ENCODE peak calls at places on chromosomes 2 and 18, in nine cellular contexts. One of them, this sample, is unnamed.

GRCh38 chr18:79523738-79524180 is 128.0 kb downstream of the NFATC1 start:
- DNase-seq in A549: no peak
- DNase-seq in cardiac muscle cell: no peak
- DNase-seq in transverse colon: peak; percentile 55
- DNase-seq in ovary: no peak
- DNase-seq in HFF-Myc: no peak
- DNase-seq in cardiac fibroblast: no peak
- DNase-seq in Panc1: no peak
- DNase-seq in H9: no peak
- DNase-seq in this sample: no peak

GRCh38 chr18:62522510-62523254 is at the start of gene ZCCHC2:
- DNase-seq in A549: peak; percentile 96
- DNase-seq in cardiac muscle cell: peak; percentile 99
- DNase-seq in transverse colon: peak; percentile 99
- DNase-seq in ovary: peak; percentile 99
- DNase-seq in HFF-Myc: peak; percentile 75
- DNase-seq in cardiac fibroblast: peak; percentile 99
- DNase-seq in Panc1: peak; percentile 85
- DNase-seq in H9: peak; percentile 96
- DNase-seq in this sample: peak; percentile 93

GRCh38 chr18:26642461-26643348 is 94.4 kb upstream of the KCTD1 start:
- DNase-seq in A549: no peak
- DNase-seq in cardiac muscle cell: no peak
- DNase-seq in transverse colon: no peak
- DNase-seq in ovary: no peak
- DNase-seq in HFF-Myc: no peak
- DNase-seq in cardiac fibroblast: no peak
- DNase-seq in Panc1: no peak
- DNase-seq in H9: no peak
- DNase-seq in this sample: no peak

GRCh38 chr2:227402959-227403358 is 15.2 kb upstream of the SCYGR1 start:
- DNase-seq in A549: peak; percentile 78
- DNase-seq in cardiac muscle cell: no peak
- DNase-seq in transverse colon: no peak
- DNase-seq in ovary: no peak
- DNase-seq in HFF-Myc: no peak
- DNase-seq in cardiac fibroblast: no peak
- DNase-seq in Panc1: no peak
- DNase-seq in H9: no peak
- DNase-seq in this sample: no peak

GRCh38 chr18:76709659-76710645 is 112.4 kb upstream of the ZNF236 start:
- DNase-seq in A549: peak; percentile 58
- DNase-seq in cardiac muscle cell: peak; percentile 82
- DNase-seq in transverse colon: peak; percentile 61
- DNase-seq in ovary: peak; percentile 82
- DNase-seq in HFF-Myc: peak; percentile 44
- DNase-seq in cardiac fibroblast: peak; percentile 80
- DNase-seq in Panc1: peak; percentile 38
- DNase-seq in H9: peak; percentile 72
- DNase-seq in this sample: peak; percentile 34

GRCh38 chr2:38037325-38037724 is 38.6 kb downstream of the CYP1B1 start:
- DNase-seq in A549: no peak
- DNase-seq in cardiac muscle cell: peak; percentile 46
- DNase-seq in transverse colon: no peak
- DNase-seq in ovary: no peak
- DNase-seq in HFF-Myc: no peak
- DNase-seq in cardiac fibroblast: peak; percentile 33
- DNase-seq in Panc1: no peak
- DNase-seq in H9: no peak
- DNase-seq in this sample: no peak

GRCh38 chr2:226691265-226691664 is 108.4 kb downstream of the IRS1 start:
- DNase-seq in A549: no peak
- DNase-seq in cardiac muscle cell: no peak
- DNase-seq in transverse colon: no peak
- DNase-seq in ovary: no peak
- DNase-seq in HFF-Myc: no peak
- DNase-seq in cardiac fibroblast: no peak
- DNase-seq in Panc1: no peak
- DNase-seq in H9: peak; percentile 27
- DNase-seq in this sample: no peak

GRCh38 chr18:44679912-44680270 is 797 bp upstream of the SETBP1 start:
- DNase-seq in A549: peak; percentile 54
- DNase-seq in cardiac muscle cell: peak; percentile 66
- DNase-seq in transverse colon: peak; percentile 62
- DNase-seq in ovary: peak; percentile 76
- DNase-seq in HFF-Myc: no peak
- DNase-seq in cardiac fibroblast: peak; percentile 60
- DNase-seq in Panc1: no peak
- DNase-seq in H9: peak; percentile 42
- DNase-seq in this sample: no peak

GRCh38 chr2:128306081-128306930 is 12.4 kb downstream of the HS6ST1 start:
- DNase-seq in A549: peak; percentile 86
- DNase-seq in cardiac muscle cell: peak; percentile 92
- DNase-seq in transverse colon: peak; percentile 81
- DNase-seq in ovary: peak; percentile 89
- DNase-seq in HFF-Myc: peak; percentile 56
- DNase-seq in cardiac fibroblast: peak; percentile 88
- DNase-seq in Panc1: no peak
- DNase-seq in H9: no peak
- DNase-seq in this sample: peak; percentile 95

GRCh38 chr2:74045454-74045853 is 60.7 kb downstream of the TET3 start:
- DNase-seq in A549: no peak
- DNase-seq in cardiac muscle cell: peak; percentile 32
- DNase-seq in transverse colon: no peak
- DNase-seq in ovary: no peak
- DNase-seq in HFF-Myc: no peak
- DNase-seq in cardiac fibroblast: peak; percentile 48
- DNase-seq in Panc1: no peak
- DNase-seq in H9: no peak
- DNase-seq in this sample: no peak

GRCh38 chr2:12717988-12718661 is 1.4 kb downstream of the TRIB2 start:
- DNase-seq in A549: no peak
- DNase-seq in cardiac muscle cell: peak; percentile 49
- DNase-seq in transverse colon: no peak
- DNase-seq in ovary: peak; percentile 58
- DNase-seq in HFF-Myc: no peak
- DNase-seq in cardiac fibroblast: peak; percentile 37
- DNase-seq in Panc1: no peak
- DNase-seq in H9: no peak
- DNase-seq in this sample: no peak

GRCh38 chr2:191225690-191226089 is 19.5 kb upstream of the MYO1B start:
- DNase-seq in A549: no peak
- DNase-seq in cardiac muscle cell: no peak
- DNase-seq in transverse colon: no peak
- DNase-seq in ovary: no peak
- DNase-seq in HFF-Myc: no peak
- DNase-seq in cardiac fibroblast: no peak
- DNase-seq in Panc1: no peak
- DNase-seq in H9: no peak
- DNase-seq in this sample: no peak

GRCh38 chr2:113233593-113234550 is 44.8 kb downstream of the PAX8 start:
- DNase-seq in A549: peak; percentile 52
- DNase-seq in cardiac muscle cell: no peak
- DNase-seq in transverse colon: no peak
- DNase-seq in ovary: no peak
- DNase-seq in HFF-Myc: no peak
- DNase-seq in cardiac fibroblast: no peak
- DNase-seq in Panc1: no peak
- DNase-seq in H9: no peak
- DNase-seq in this sample: no peak
- TF ChIP-seq CTCF in A549: no peak
- TF ChIP-seq CTCF in cardiac muscle cell: peak; percentile 18
- TF ChIP-seq CTCF in transverse colon: no peak
- TF ChIP-seq CTCF in ovary: no peak
- TF ChIP-seq CTCF in HFF-Myc: peak; percentile 28
- TF ChIP-seq CTCF in cardiac fibroblast: peak; percentile 33
- TF ChIP-seq CTCF in Panc1: no peak
- TF ChIP-seq CTCF in H9: no peak
- TF ChIP-seq CTCF in this sample: peak; percentile 17

DNA sequence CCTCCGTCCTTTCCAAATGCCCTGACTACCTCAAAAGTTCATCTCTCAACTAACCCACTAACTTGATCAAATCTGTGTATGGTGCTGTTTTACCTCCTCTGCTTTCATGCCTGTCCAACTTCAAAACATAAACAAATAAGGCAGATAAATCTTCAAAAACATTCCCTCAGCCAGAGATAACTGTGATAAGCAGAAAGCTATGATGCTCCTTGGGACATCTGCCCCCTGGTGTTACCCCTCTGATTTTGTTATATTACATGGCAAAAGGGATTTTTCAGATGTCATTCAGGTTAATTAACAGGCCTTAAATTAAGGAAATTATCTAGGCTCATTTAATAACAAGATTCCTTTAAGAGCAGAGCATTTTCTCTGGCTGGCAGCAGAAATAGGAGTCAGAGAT is 810.8 kb upstream of the CHAC2 start:
- DNase-seq in A549: no peak
- DNase-seq in cardiac muscle cell: no peak
- DNase-seq in transverse colon: no peak
- DNase-seq in ovary: no peak
- DNase-seq in HFF-Myc: no peak
- DNase-seq in cardiac fibroblast: no peak
- DNase-seq in Panc1: no peak
- DNase-seq in H9: no peak
- DNase-seq in this sample: no peak
- TF ChIP-seq CTCF in A549: no peak
- TF ChIP-seq CTCF in cardiac muscle cell: no peak
- TF ChIP-seq CTCF in transverse colon: no peak
- TF ChIP-seq CTCF in ovary: no peak
- TF ChIP-seq CTCF in HFF-Myc: no peak
- TF ChIP-seq CTCF in cardiac fibroblast: no peak
- TF ChIP-seq CTCF in Panc1: no peak
- TF ChIP-seq CTCF in H9: peak; percentile 55
- TF ChIP-seq CTCF in this sample: no peak

GRCh38 chr2:96795076-96795475 is 21.0 kb upstream of the CNNM3 start:
- DNase-seq in A549: no peak
- DNase-seq in cardiac muscle cell: no peak
- DNase-seq in transverse colon: no peak
- DNase-seq in ovary: no peak
- DNase-seq in HFF-Myc: no peak
- DNase-seq in cardiac fibroblast: no peak
- DNase-seq in Panc1: no peak
- DNase-seq in H9: no peak
- DNase-seq in this sample: no peak

GRCh38 chr2:96789245-96789617 is 26.8 kb upstream of the CNNM3 start:
- DNase-seq in A549: no peak
- DNase-seq in cardiac muscle cell: no peak
- DNase-seq in transverse colon: no peak
- DNase-seq in ovary: no peak
- DNase-seq in HFF-Myc: no peak
- DNase-seq in cardiac fibroblast: no peak
- DNase-seq in Panc1: no peak
- DNase-seq in H9: no peak
- DNase-seq in this sample: no peak

GRCh38 chr2:96788393-96789244 is 27.4 kb upstream of the CNNM3 start:
- DNase-seq in A549: peak; percentile 42
- DNase-seq in cardiac muscle cell: peak; percentile 27
- DNase-seq in transverse colon: peak; percentile 87
- DNase-seq in ovary: no peak
- DNase-seq in HFF-Myc: no peak
- DNase-seq in cardiac fibroblast: peak; percentile 32
- DNase-seq in Panc1: no peak
- DNase-seq in H9: no peak
- DNase-seq in this sample: no peak

GRCh38 chr2:96797066-96797625 is 18.9 kb upstream of the CNNM3 start:
- DNase-seq in A549: no peak
- DNase-seq in cardiac muscle cell: no peak
- DNase-seq in transverse colon: no peak
- DNase-seq in ovary: no peak
- DNase-seq in HFF-Myc: no peak
- DNase-seq in cardiac fibroblast: no peak
- DNase-seq in Panc1: no peak
- DNase-seq in H9: no peak
- DNase-seq in this sample: no peak

DNA sequence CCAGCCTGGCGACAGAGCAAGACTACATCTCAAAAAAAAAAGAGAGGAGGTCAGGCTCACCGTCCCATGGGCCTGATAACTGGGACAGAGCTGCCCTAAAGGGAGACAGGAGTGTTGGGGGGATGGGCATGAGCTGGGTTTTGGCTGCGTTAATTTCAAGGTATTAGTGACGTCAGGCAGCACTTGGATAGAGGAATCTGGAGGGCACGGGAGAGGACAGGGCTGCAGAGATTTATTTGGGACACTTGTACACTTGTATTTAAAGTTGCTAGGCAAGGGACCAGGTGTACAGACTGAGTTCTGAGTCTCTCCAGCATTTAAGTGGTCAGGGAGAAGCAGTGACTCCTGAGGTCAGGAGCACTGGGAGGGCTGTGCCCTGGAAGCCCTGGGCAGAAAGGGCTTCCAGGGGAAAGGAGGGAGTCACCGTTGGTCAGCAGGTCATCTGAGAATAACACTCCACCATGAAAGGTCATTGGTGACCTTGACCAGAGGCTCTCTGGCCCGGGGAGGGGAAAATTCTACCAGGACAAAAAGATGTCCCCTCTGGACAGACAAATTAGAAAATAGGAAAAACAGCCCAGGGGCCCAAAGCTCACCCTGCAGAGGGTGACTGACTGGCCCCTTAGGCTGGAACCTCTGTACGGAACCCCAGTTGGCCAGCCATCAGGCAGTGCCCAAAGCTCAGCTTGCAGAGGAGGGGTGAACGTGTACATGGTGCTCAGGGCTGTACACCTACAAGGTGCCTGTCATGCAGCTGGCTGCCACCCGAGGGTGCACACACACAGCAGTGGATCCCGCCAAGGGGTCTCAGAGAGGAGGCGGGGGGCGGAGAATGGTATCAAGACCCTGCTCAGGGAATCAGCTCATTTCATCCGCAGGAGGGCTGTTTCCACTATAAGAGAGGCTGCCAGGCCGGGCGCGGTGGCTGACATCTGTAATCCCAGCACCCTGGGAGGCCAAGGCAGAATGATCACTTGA is 23.0 kb upstream of the CNNM3 start:
- DNase-seq in A549: no peak
- DNase-seq in cardiac muscle cell: no peak
- DNase-seq in transverse colon: no peak
- DNase-seq in ovary: no peak
- DNase-seq in HFF-Myc: no peak
- DNase-seq in cardiac fibroblast: no peak
- DNase-seq in Panc1: no peak
- DNase-seq in H9: no peak
- DNase-seq in this sample: no peak
- TF ChIP-seq CTCF in A549: no peak
- TF ChIP-seq CTCF in cardiac muscle cell: no peak
- TF ChIP-seq CTCF in transverse colon: no peak
- TF ChIP-seq CTCF in ovary: no peak
- TF ChIP-seq CTCF in HFF-Myc: no peak
- TF ChIP-seq CTCF in cardiac fibroblast: no peak
- TF ChIP-seq CTCF in Panc1: no peak
- TF ChIP-seq CTCF in H9: no peak
- TF ChIP-seq CTCF in this sample: no peak

DNA sequence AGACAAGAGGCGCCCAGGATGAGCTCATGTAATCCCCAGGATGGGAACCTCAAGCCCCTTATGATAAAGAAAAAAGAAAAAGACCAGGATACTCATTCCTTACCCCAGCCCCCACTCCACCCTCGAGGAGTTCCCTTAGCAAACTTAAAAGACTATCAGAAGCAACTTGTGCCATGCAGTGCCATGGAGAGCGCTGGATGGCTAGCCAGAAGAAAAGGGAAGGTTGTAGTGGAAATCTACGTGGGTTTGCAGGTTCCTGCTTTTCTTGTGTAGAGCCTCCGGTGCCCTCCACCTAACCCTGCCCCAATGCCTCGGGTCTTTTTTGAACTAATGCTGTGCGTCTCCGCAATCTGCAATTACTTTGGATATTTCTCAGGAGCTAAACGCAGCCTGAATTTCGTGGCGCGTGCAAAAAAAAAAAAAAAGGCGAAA is 16.2 kb upstream of the BCL11A start:
- DNase-seq in A549: no peak
- DNase-seq in cardiac muscle cell: no peak
- DNase-seq in transverse colon: no peak
- DNase-seq in ovary: no peak
- DNase-seq in HFF-Myc: no peak
- DNase-seq in cardiac fibroblast: no peak
- DNase-seq in Panc1: no peak
- DNase-seq in H9: no peak
- DNase-seq in this sample: no peak
- TF ChIP-seq CTCF in A549: no peak
- TF ChIP-seq CTCF in cardiac muscle cell: no peak
- TF ChIP-seq CTCF in transverse colon: no peak
- TF ChIP-seq CTCF in ovary: no peak
- TF ChIP-seq CTCF in HFF-Myc: no peak
- TF ChIP-seq CTCF in cardiac fibroblast: no peak
- TF ChIP-seq CTCF in Panc1: no peak
- TF ChIP-seq CTCF in H9: no peak
- TF ChIP-seq CTCF in this sample: no peak

This sample was measured in AG09319.